ENCODE peak calls at places on chromosomes 7 and 10, in ten cellular contexts. One of them, this sample, is unnamed.

GRCh38 chr7:105493928-105494325 is 28.1 kb downstream of the PUS7 start:
- DNase-seq in colonic mucosa: no peak
- DNase-seq in fibroblast of pulmonary artery: peak
- DNase-seq in fibroblast of the aortic adventitia: peak
- DNase-seq in cardiac fibroblast: peak
- DNase-seq in fibroblast of lung: peak
- DNase-seq in ovary: peak
- DNase-seq in astrocyte: peak
- DNase-seq in fibroblast of mammary gland: peak
- DNase-seq in upper lobe of right lung: no peak
- DNase-seq in this sample: no peak

GRCh38 chr7:81264116-81264515 is 345.3 kb upstream of the SEMA3C start:
- DNase-seq in astrocyte: no peak
- DNase-seq in ovary: no peak
- DNase-seq in fibroblast of pulmonary artery: peak
- DNase-seq in colonic mucosa: no peak
- DNase-seq in fibroblast of the aortic adventitia: no peak
- DNase-seq in fibroblast of lung: no peak
- DNase-seq in cardiac fibroblast: no peak
- DNase-seq in fibroblast of mammary gland: peak
- DNase-seq in upper lobe of right lung: no peak
- DNase-seq in this sample: no peak

GRCh38 chr10:60114765-60115586 is 208.6 kb upstream of the CCDC6 start:
- DNase-seq in colonic mucosa: peak
- DNase-seq in ovary: no peak
- DNase-seq in fibroblast of pulmonary artery: peak
- DNase-seq in upper lobe of right lung: no peak
- DNase-seq in fibroblast of mammary gland: peak
- DNase-seq in astrocyte: peak
- DNase-seq in fibroblast of lung: peak
- DNase-seq in cardiac fibroblast: peak
- DNase-seq in fibroblast of the aortic adventitia: peak
- DNase-seq in this sample: no peak

GRCh38 chr10:115141254-115141653 is 48.1 kb downstream of the ATRNL1 start:
- DNase-seq in fibroblast of the aortic adventitia: peak
- DNase-seq in fibroblast of pulmonary artery: peak
- DNase-seq in colonic mucosa: no peak
- DNase-seq in astrocyte: peak
- DNase-seq in cardiac fibroblast: peak
- DNase-seq in ovary: no peak
- DNase-seq in fibroblast of lung: peak
- DNase-seq in fibroblast of mammary gland: peak
- DNase-seq in upper lobe of right lung: no peak
- DNase-seq in this sample: no peak

GRCh38 chr7:55641273-55641691 is 69.0 kb upstream of the VOPP1 start:
- DNase-seq in upper lobe of right lung: no peak
- DNase-seq in colonic mucosa: peak
- DNase-seq in astrocyte: peak
- DNase-seq in cardiac fibroblast: peak
- DNase-seq in fibroblast of the aortic adventitia: peak
- DNase-seq in fibroblast of lung: peak
- DNase-seq in fibroblast of pulmonary artery: peak
- DNase-seq in ovary: peak
- DNase-seq in fibroblast of mammary gland: peak
- DNase-seq in this sample: peak

GRCh38 chr10:8314486-8314885 is 260.0 kb downstream of the GATA3 start:
- DNase-seq in fibroblast of the aortic adventitia: no peak
- DNase-seq in upper lobe of right lung: no peak
- DNase-seq in fibroblast of mammary gland: no peak
- DNase-seq in fibroblast of pulmonary artery: no peak
- DNase-seq in fibroblast of lung: no peak
- DNase-seq in astrocyte: no peak
- DNase-seq in cardiac fibroblast: no peak
- DNase-seq in ovary: no peak
- DNase-seq in colonic mucosa: no peak
- DNase-seq in this sample: no peak

GRCh38 chr10:25017661-25018060 is 1.2 kb downstream of the THNSL1 start:
- DNase-seq in fibroblast of the aortic adventitia: no peak
- DNase-seq in fibroblast of mammary gland: no peak
- DNase-seq in upper lobe of right lung: no peak
- DNase-seq in colonic mucosa: no peak
- DNase-seq in fibroblast of pulmonary artery: no peak
- DNase-seq in astrocyte: no peak
- DNase-seq in cardiac fibroblast: no peak
- DNase-seq in ovary: no peak
- DNase-seq in fibroblast of lung: no peak
- DNase-seq in this sample: no peak

GRCh38 chr7:151366872-151367207 is 25.2 kb downstream of the NUB1 start:
- DNase-seq in fibroblast of pulmonary artery: peak
- DNase-seq in colonic mucosa: no peak
- DNase-seq in upper lobe of right lung: no peak
- DNase-seq in ovary: no peak
- DNase-seq in astrocyte: peak
- DNase-seq in fibroblast of the aortic adventitia: peak
- DNase-seq in cardiac fibroblast: peak
- DNase-seq in fibroblast of mammary gland: peak
- DNase-seq in fibroblast of lung: peak
- DNase-seq in this sample: no peak

GRCh38 chr10:58511765-58512469 is 755 bp upstream of the BICC1 start:
- DNase-seq in cardiac fibroblast: peak
- DNase-seq in fibroblast of pulmonary artery: peak
- DNase-seq in fibroblast of lung: no peak
- DNase-seq in astrocyte: no peak
- DNase-seq in ovary: peak
- DNase-seq in fibroblast of mammary gland: peak
- DNase-seq in fibroblast of the aortic adventitia: peak
- DNase-seq in colonic mucosa: peak
- DNase-seq in upper lobe of right lung: no peak
- DNase-seq in this sample: peak

GRCh38 chr10:47046321-47047126 is 135.3 kb downstream of the PTPN20 start:
- DNase-seq in astrocyte: no peak
- DNase-seq in upper lobe of right lung: peak
- DNase-seq in fibroblast of pulmonary artery: no peak
- DNase-seq in fibroblast of mammary gland: no peak
- DNase-seq in cardiac fibroblast: no peak
- DNase-seq in fibroblast of the aortic adventitia: no peak
- DNase-seq in fibroblast of lung: no peak
- DNase-seq in colonic mucosa: no peak
- DNase-seq in ovary: no peak
- DNase-seq in this sample: no peak

GRCh38 chr7:135179321-135179925 is 8.9 kb upstream of the CYREN start:
- DNase-seq in upper lobe of right lung: no peak
- DNase-seq in ovary: no peak
- DNase-seq in fibroblast of the aortic adventitia: no peak
- DNase-seq in colonic mucosa: no peak
- DNase-seq in fibroblast of mammary gland: no peak
- DNase-seq in astrocyte: no peak
- DNase-seq in cardiac fibroblast: no peak
- DNase-seq in fibroblast of pulmonary artery: no peak
- DNase-seq in fibroblast of lung: no peak
- DNase-seq in this sample: no peak

GRCh38 chr10:33665512-33665911 is 331.0 kb upstream of the NRP1 start:
- DNase-seq in upper lobe of right lung: no peak
- DNase-seq in colonic mucosa: no peak
- DNase-seq in cardiac fibroblast: peak
- DNase-seq in fibroblast of the aortic adventitia: peak
- DNase-seq in fibroblast of mammary gland: peak
- DNase-seq in fibroblast of lung: peak
- DNase-seq in ovary: no peak
- DNase-seq in astrocyte: peak
- DNase-seq in fibroblast of pulmonary artery: peak
- DNase-seq in this sample: no peak

GRCh38 chr10:132422169-132422691 is 25.2 kb downstream of the PWWP2B start:
- DNase-seq in fibroblast of mammary gland: no peak
- DNase-seq in fibroblast of the aortic adventitia: no peak
- DNase-seq in upper lobe of right lung: no peak
- DNase-seq in colonic mucosa: no peak
- DNase-seq in cardiac fibroblast: no peak
- DNase-seq in fibroblast of lung: no peak
- DNase-seq in fibroblast of pulmonary artery: no peak
- DNase-seq in astrocyte: no peak
- DNase-seq in ovary: no peak
- DNase-seq in this sample: no peak

GRCh38 chr10:112456533-112456932 is 9.5 kb downstream of the VTI1A start:
- DNase-seq in upper lobe of right lung: no peak
- DNase-seq in fibroblast of lung: no peak
- DNase-seq in astrocyte: no peak
- DNase-seq in cardiac fibroblast: no peak
- DNase-seq in fibroblast of the aortic adventitia: no peak
- DNase-seq in fibroblast of mammary gland: no peak
- DNase-seq in colonic mucosa: no peak
- DNase-seq in ovary: no peak
- DNase-seq in fibroblast of pulmonary artery: no peak
- DNase-seq in this sample: no peak

GRCh38 chr7:27191716-27192545 is 6.9 kb upstream of the HOXA11 start:
- DNase-seq in fibroblast of the aortic adventitia: no peak
- DNase-seq in astrocyte: no peak
- DNase-seq in upper lobe of right lung: peak
- DNase-seq in ovary: no peak
- DNase-seq in fibroblast of lung: no peak
- DNase-seq in fibroblast of pulmonary artery: no peak
- DNase-seq in fibroblast of mammary gland: no peak
- DNase-seq in colonic mucosa: peak
- DNase-seq in cardiac fibroblast: no peak
- DNase-seq in this sample: no peak
- H3K4me3 ChIP-seq in fibroblast of the aortic adventitia: no peak
- H3K4me3 ChIP-seq in astrocyte: no peak
- H3K4me3 ChIP-seq in upper lobe of right lung: no peak
- H3K4me3 ChIP-seq in ovary: peak
- H3K4me3 ChIP-seq in fibroblast of lung: no peak
- H3K4me3 ChIP-seq in fibroblast of pulmonary artery: no peak
- H3K4me3 ChIP-seq in fibroblast of mammary gland: no peak
- H3K4me3 ChIP-seq in colonic mucosa: peak
- H3K4me3 ChIP-seq in cardiac fibroblast: no peak
- H3K4me3 ChIP-seq in this sample: no peak

GRCh38 chr7:79455173-79455790 is 1.8 kb upstream of the MAGI2 start:
- DNase-seq in colonic mucosa: no peak
- DNase-seq in fibroblast of mammary gland: no peak
- DNase-seq in upper lobe of right lung: no peak
- DNase-seq in fibroblast of lung: no peak
- DNase-seq in cardiac fibroblast: no peak
- DNase-seq in ovary: no peak
- DNase-seq in astrocyte: no peak
- DNase-seq in fibroblast of the aortic adventitia: peak
- DNase-seq in fibroblast of pulmonary artery: no peak
- DNase-seq in this sample: no peak
- H3K4me3 ChIP-seq in colonic mucosa: no peak
- H3K4me3 ChIP-seq in fibroblast of mammary gland: peak
- H3K4me3 ChIP-seq in upper lobe of right lung: peak
- H3K4me3 ChIP-seq in fibroblast of lung: peak
- H3K4me3 ChIP-seq in cardiac fibroblast: peak
- H3K4me3 ChIP-seq in ovary: peak
- H3K4me3 ChIP-seq in astrocyte: no peak
- H3K4me3 ChIP-seq in fibroblast of the aortic adventitia: peak
- H3K4me3 ChIP-seq in fibroblast of pulmonary artery: peak
- H3K4me3 ChIP-seq in this sample: peak

GRCh38 chr7:6481445-6481844 is 33.7 kb upstream of the DAGLB start:
- DNase-seq in upper lobe of right lung: no peak
- DNase-seq in fibroblast of pulmonary artery: no peak
- DNase-seq in fibroblast of mammary gland: no peak
- DNase-seq in ovary: no peak
- DNase-seq in fibroblast of the aortic adventitia: no peak
- DNase-seq in cardiac fibroblast: no peak
- DNase-seq in fibroblast of lung: no peak
- DNase-seq in astrocyte: no peak
- DNase-seq in colonic mucosa: no peak
- DNase-seq in this sample: no peak
- H3K4me3 ChIP-seq in upper lobe of right lung: no peak
- H3K4me3 ChIP-seq in fibroblast of pulmonary artery: no peak
- H3K4me3 ChIP-seq in fibroblast of mammary gland: peak
- H3K4me3 ChIP-seq in ovary: no peak
- H3K4me3 ChIP-seq in fibroblast of the aortic adventitia: peak
- H3K4me3 ChIP-seq in cardiac fibroblast: no peak
- H3K4me3 ChIP-seq in fibroblast of lung: no peak
- H3K4me3 ChIP-seq in astrocyte: peak
- H3K4me3 ChIP-seq in colonic mucosa: no peak
- H3K4me3 ChIP-seq in this sample: no peak

GRCh38 chr10:26759008-26759407 is 61.5 kb downstream of the PDSS1 start:
- DNase-seq in cardiac fibroblast: no peak
- DNase-seq in fibroblast of mammary gland: no peak
- DNase-seq in upper lobe of right lung: no peak
- DNase-seq in ovary: no peak
- DNase-seq in fibroblast of the aortic adventitia: no peak
- DNase-seq in colonic mucosa: no peak
- DNase-seq in astrocyte: no peak
- DNase-seq in fibroblast of lung: no peak
- DNase-seq in fibroblast of pulmonary artery: no peak
- DNase-seq in this sample: no peak
- H3K4me3 ChIP-seq in cardiac fibroblast: no peak
- H3K4me3 ChIP-seq in fibroblast of mammary gland: no peak
- H3K4me3 ChIP-seq in upper lobe of right lung: no peak
- H3K4me3 ChIP-seq in ovary: no peak
- H3K4me3 ChIP-seq in fibroblast of the aortic adventitia: no peak
- H3K4me3 ChIP-seq in colonic mucosa: no peak
- H3K4me3 ChIP-seq in astrocyte: no peak
- H3K4me3 ChIP-seq in fibroblast of lung: no peak
- H3K4me3 ChIP-seq in fibroblast of pulmonary artery: no peak
- H3K4me3 ChIP-seq in this sample: no peak

This sample was measured in testis.